ENCODE peak calls at places on chromosomes 16 and 17, in six cellular contexts. V is trophoblast cell, H is mammary epithelial cell, Z is pancreas, O is A549, A is mesenchymal stem cell. X is an unnamed sample.
A peak's percentile ranks its signal among the peaks of the same experiment; 100 is the strongest.

GRCh38 chr17:3983945-3984484 is 19.8 kb upstream of the ATP2A3 start:
- DNase-seq in V (no peak), H (no peak), Z (no peak), O (no peak), A (peak; percentile 79), X (peak; percentile 46)

GRCh38 chr16:57837305-57838125 is 35.2 kb upstream of the KIFC3 start:
- DNase-seq in V (no peak), H (no peak), Z (no peak), O (no peak), A (no peak), X (peak; percentile 22)

GRCh38 chr16:54933281-54934150 is 2.9 kb downstream of the IRX5 start:
- DNase-seq in V (no peak), H (peak; percentile 46), Z (no peak), O (no peak), A (no peak), X (peak; percentile 41)

GRCh38 chr16:11094075-11094593 is 149.8 kb downstream of the CLEC16A start:
- DNase-seq in V (peak; percentile 20), H (peak; percentile 72), Z (no peak), O (no peak), A (peak; percentile 79), X (no peak)

GRCh38 chr17:41697122-41697962 is 8.7 kb downstream of the EIF1 start:
- DNase-seq in V (peak; percentile 33), H (no peak), Z (peak; percentile 67), O (no peak), A (peak; percentile 98), X (no peak)

GRCh38 chr17:45143101-45143670 is 5.1 kb upstream of the HEXIM1 start:
- DNase-seq in V (no peak), H (no peak), Z (no peak), O (no peak), A (no peak), X (peak; percentile 47)

GRCh38 chr17:78575899-78576298 is 1.3 kb downstream of the DNAH17 start:
- DNase-seq in V (no peak), H (no peak), Z (no peak), O (no peak), A (no peak), X (no peak)

GRCh38 chr16:88430524-88431446 is 22.3 kb upstream of the ZFPM1 start:
- DNase-seq in V (no peak), H (no peak), Z (no peak), O (no peak), A (no peak), X (peak; percentile 73)

GRCh38 chr17:75352079-75352569 is 53.4 kb downstream of the GRB2 start:
- DNase-seq in V (no peak), H (peak; percentile 64), Z (peak; percentile 30), O (no peak), A (no peak), X (peak; percentile 78)

GRCh38 chr16:17784073-17784472 is 313.3 kb upstream of the XYLT1 start:
- DNase-seq in V (peak; percentile 35), H (peak; percentile 34), Z (no peak), O (no peak), A (no peak), X (peak; percentile 86)

GRCh38 chr16:72189865-72190371 is 18.0 kb upstream of the PMFBP1 start:
- DNase-seq in V (peak; percentile 79), H (peak; percentile 57), Z (no peak), O (no peak), A (peak; percentile 58), X (no peak)
- H3K27ac ChIP-seq in V (no peak overlapping the region), H (no peak overlapping the region), Z (no peak overlapping the region), O (no peak overlapping the region), A (no peak overlapping the region), X (no peak overlapping the region)

GRCh38 chr16:51149251-51149661 is 1.8 kb downstream of the SALL1 start:
- DNase-seq in V (no peak), H (no peak), Z (no peak), O (no peak), A (peak; percentile 58), X (peak; percentile 36)
- H3K27ac ChIP-seq in V (no peak overlapping the region), H (no peak overlapping the region), Z (no peak overlapping the region), O (no peak overlapping the region), A (peak overlapping the region; percentile 69), X (no peak overlapping the region)

GRCh38 chr16:74024997-74025396 is 271.6 kb upstream of the PSMD7 start:
- DNase-seq in V (no peak), H (no peak), Z (no peak), O (no peak), A (no peak), X (no peak)

GRCh38 chr16:74015953-74016352 is 280.7 kb upstream of the PSMD7 start:
- DNase-seq in V (no peak), H (no peak), Z (no peak), O (no peak), A (no peak), X (no peak)

GRCh38 chr16:74019608-74020007 is 277.0 kb upstream of the PSMD7 start:
- DNase-seq in V (peak; percentile 16), H (no peak), Z (no peak), O (no peak), A (no peak), X (peak; percentile 85)

GRCh38 chr16:74020086-74020670 is 276.4 kb upstream of the PSMD7 start:
- DNase-seq in V (no peak), H (no peak), Z (no peak), O (no peak), A (no peak), X (peak; percentile 45)
- H3K27ac ChIP-seq in V (no peak overlapping the region), H (no peak overlapping the region), Z (no peak overlapping the region), O (no peak overlapping the region), A (no peak overlapping the region), X (no peak overlapping the region)

GRCh38 chr17:8685396-8685795 is 54.9 kb upstream of the MYH10 start:
- DNase-seq in V (no peak), H (no peak), Z (no peak), O (no peak), A (no peak), X (no peak)
- H3K27ac ChIP-seq in V (no peak overlapping the region), H (no peak overlapping the region), Z (no peak overlapping the region), O (no peak overlapping the region), A (no peak overlapping the region), X (no peak overlapping the region)

DNA sequence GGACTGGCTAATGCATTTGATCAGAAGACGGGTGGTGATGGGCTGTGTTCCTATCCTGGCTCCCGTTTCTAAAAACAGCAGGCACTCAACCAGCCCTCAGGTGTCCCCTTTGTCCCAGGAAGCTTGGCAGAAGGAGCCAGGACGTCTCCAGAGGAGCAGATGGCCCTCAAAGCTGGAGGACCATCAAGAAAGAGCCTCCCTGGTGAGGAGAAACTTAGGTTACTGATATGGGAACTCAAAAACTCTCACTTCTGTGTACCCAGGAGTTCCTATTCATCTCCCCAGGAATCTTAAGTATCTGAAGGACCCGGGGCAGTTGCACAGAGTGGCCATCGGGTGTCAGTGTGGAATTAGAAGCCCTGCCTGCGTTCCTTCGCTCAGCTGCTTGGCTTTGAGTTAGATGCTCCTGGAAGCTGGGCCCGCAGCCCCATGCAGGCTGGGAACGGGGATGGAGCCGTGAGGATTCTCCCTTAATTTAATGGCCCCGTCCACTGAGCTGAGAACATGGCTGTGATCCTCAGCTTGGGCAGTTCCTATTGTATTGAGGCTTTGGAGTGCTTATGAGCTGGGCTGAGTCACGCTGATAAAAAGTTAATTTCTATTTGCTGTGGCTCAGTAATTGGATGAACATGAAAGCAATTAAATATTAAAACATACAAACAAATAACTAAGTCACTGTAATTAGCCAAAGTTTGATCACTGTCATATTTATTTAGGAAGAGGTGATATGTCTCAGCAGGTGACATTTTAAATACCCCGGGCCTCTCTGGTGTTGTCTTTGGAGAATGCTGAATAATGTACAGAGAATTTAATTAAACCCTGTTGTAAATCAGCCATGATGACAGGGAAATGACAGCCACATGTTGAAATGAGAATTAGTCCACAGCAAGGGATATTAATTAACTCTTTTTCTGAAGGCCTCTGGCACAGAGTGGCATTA is 402.1 kb downstream of the SEC14L1 start:
- DNase-seq in V (peak; percentile 64), H (peak; percentile 60), Z (peak; percentile 71), O (peak; percentile 91), A (peak; percentile 81), X (peak; percentile 97)
- H3K27ac ChIP-seq in V (no peak overlapping the region), H (no peak overlapping the region), Z (no peak overlapping the region), O (peak overlapping the region; percentile 48), A (no peak overlapping the region), X (no peak overlapping the region)

DNA sequence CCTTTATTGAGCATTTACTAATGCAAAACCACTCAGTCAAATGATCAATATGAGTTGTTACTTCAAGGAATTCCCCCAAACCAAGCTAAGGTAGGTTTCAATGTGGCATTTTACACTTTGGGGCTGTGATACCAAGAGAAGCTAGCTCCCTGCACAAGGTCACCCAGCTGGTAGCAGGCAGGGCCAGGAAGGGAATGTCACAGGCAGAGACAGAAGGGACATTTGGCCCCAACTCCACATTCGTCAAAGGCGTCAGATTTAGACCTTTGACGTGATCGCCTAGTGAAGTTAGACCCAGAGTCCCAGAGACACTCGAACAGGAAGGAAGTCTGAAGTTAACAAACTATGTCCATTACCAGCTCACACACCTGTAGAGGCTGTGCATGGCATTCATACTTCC is 5.5 kb upstream of the SMG1 start:
- DNase-seq in V (no peak), H (no peak), Z (no peak), O (no peak), A (no peak), X (no peak)
- H3K27ac ChIP-seq in V (no peak overlapping the region), H (no peak overlapping the region), Z (no peak overlapping the region), O (no peak overlapping the region), A (no peak overlapping the region), X (no peak overlapping the region)

DNA sequence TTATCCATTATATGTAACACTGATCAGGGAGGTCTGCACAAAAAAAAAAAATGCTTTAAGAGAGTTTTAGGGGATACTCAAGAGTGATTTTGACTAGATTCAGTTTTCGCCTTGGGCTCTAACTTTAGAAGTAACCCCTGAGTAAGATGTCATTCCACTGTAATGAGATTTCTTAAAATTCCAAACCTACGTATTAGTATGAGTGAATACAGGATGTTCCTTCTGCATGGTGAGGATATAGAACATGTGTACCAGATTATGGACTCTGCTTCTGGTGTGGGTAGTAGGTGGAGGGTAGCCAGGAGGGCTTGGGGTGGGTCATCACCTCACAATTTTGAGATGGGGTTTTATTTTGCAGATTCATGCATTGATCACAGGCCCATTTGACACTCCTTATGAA is 4.3 kb downstream of the UBE2Z start:
- DNase-seq in V (no peak), H (no peak), Z (no peak), O (no peak), A (no peak), X (no peak)
- H3K27ac ChIP-seq in V (no peak overlapping the region), H (peak overlapping the region; percentile 0), Z (no peak overlapping the region), O (no peak overlapping the region), A (no peak overlapping the region), X (no peak overlapping the region)

X was measured in GM23338.